ENCODE peak calls at places on chromosomes 6 and 20, in eight cellular contexts. D is sigmoid colon, U is H1, Y is ovary, X is SK-N-SH, M is transverse colon, T is stomach, V is K562. S is an unnamed sample.

GRCh38 chr6:106906227-106906626 is 68.3 kb downstream of the CD24 start:
- DNase-seq in D (no peak), U (no peak), Y (no peak), X (peak; percentile 39), M (no peak), T (no peak), V (no peak), S (no peak)

GRCh38 chr6:140542858-140543257 is 1168.4 kb upstream of the CITED2 start:
- DNase-seq in D (no peak), U (no peak), Y (no peak), X (no peak), M (no peak), T (no peak), V (no peak), S (no peak)

GRCh38 chr6:106512048-106512957 is 117.0 kb downstream of the RTN4IP1 start:
- DNase-seq in D (peak; percentile 82), U (no peak), Y (peak; percentile 62), X (peak; percentile 61), M (peak; percentile 92), T (peak; percentile 84), V (peak; percentile 16), S (peak; percentile 15)

GRCh38 chr6:114581293-114581692 is 238.5 kb upstream of the HS3ST5 start:
- DNase-seq in D (no peak), U (no peak), Y (no peak), X (no peak), M (no peak), T (no peak), V (no peak), S (no peak)

GRCh38 chr20:49769125-49769581 is 43.5 kb upstream of the SLC9A8 start:
- DNase-seq in D (no peak), U (no peak), Y (no peak), X (no peak), M (no peak), T (no peak), V (no peak), S (no peak)

GRCh38 chr6:150900049-150900448 is 34.5 kb downstream of the MTHFD1L start:
- DNase-seq in D (no peak), U (no peak), Y (no peak), X (no peak), M (no peak), T (no peak), V (peak; percentile 39), S (no peak)

GRCh38 chr20:2234788-2235187 is 61.0 kb upstream of the TGM3 start:
- DNase-seq in D (no peak), U (peak; percentile 25), Y (no peak), X (no peak), M (no peak), T (no peak), V (no peak), S (no peak)

GRCh38 chr6:3755637-3756515 is 4.4 kb upstream of the PXDC1 start:
- DNase-seq in D (no peak), U (no peak), Y (no peak), X (no peak), M (no peak), T (no peak), V (no peak), S (no peak)

GRCh38 chr6:131894735-131895424 is 56.3 kb downstream of the CCN2 start:
- DNase-seq in D (no peak), U (no peak), Y (no peak), X (no peak), M (peak; percentile 67), T (no peak), V (no peak), S (no peak)

GRCh38 chr6:45611502-45611901 is 233.8 kb upstream of the SUPT3H start:
- DNase-seq in D (no peak), U (no peak), Y (no peak), X (no peak), M (no peak), T (no peak), V (no peak), S (no peak)

GRCh38 chr6:87825865-87826264 is 123.8 kb upstream of the AKIRIN2 start:
- DNase-seq in D (no peak), U (no peak), Y (no peak), X (no peak), M (no peak), T (no peak), V (no peak), S (no peak)

GRCh38 chr6:75292522-75292921 is 7.9 kb upstream of the TMEM30A start:
- DNase-seq in D (no peak), U (no peak), Y (no peak), X (no peak), M (no peak), T (no peak), V (no peak), S (no peak)

GRCh38 chr6:106199998-106200397 is 113.9 kb downstream of the PRDM1 start:
- DNase-seq in D (no peak), U (no peak), Y (no peak), X (no peak), M (no peak), T (no peak), V (no peak), S (no peak)

GRCh38 chr6:96545882-96546281 is 17.0 kb upstream of the FHL5 start:
- DNase-seq in D (no peak), U (no peak), Y (no peak), X (no peak), M (no peak), T (no peak), V (no peak), S (no peak)

GRCh38 chr20:13821876-13822275 is 37.0 kb downstream of the NDUFAF5 start:
- DNase-seq in D (no peak), U (no peak), Y (no peak), X (no peak), M (no peak), T (no peak), V (no peak), S (no peak)

GRCh38 chr6:114096553-114097172 is 125.7 kb upstream of the HDAC2 start:
- DNase-seq in D (no peak), U (no peak), Y (no peak), X (peak; percentile 56), M (no peak), T (no peak), V (peak; percentile 50), S (peak; percentile 10)

GRCh38 chr6:134577998-134578397 is 260.1 kb upstream of the SGK1 start:
- DNase-seq in D (no peak), U (no peak), Y (no peak), X (no peak), M (no peak), T (no peak), V (no peak), S (no peak)

GRCh38 chr6:133741375-133741861 is 147.5 kb upstream of the TCF21 start:
- DNase-seq in D (no peak), U (no peak), Y (no peak), X (no peak), M (no peak), T (no peak), V (peak; percentile 17), S (peak; percentile 32)

GRCh38 chr6:143941852-143942627 is 66.0 kb downstream of the PLAGL1 start:
- DNase-seq in D (no peak), U (peak; percentile 81), Y (peak; percentile 58), X (peak; percentile 64), M (peak; percentile 69), T (peak; percentile 52), V (peak; percentile 86), S (no peak)

GRCh38 chr20:14116037-14116436 is 120.7 kb downstream of the MACROD2 start:
- DNase-seq in D (no peak), U (no peak), Y (no peak), X (no peak), M (no peak), T (no peak), V (no peak), S (no peak)

GRCh38 chr20:50289581-50289980 is 99.0 kb downstream of the CEBPB start:
- DNase-seq in D (no peak), U (no peak), Y (no peak), X (no peak), M (no peak), T (no peak), V (no peak), S (no peak)

GRCh38 chr20:47274449-47275108 is 81.9 kb downstream of the ZMYND8 start:
- DNase-seq in D (peak; percentile 14), U (no peak), Y (no peak), X (no peak), M (no peak), T (no peak), V (peak; percentile 40), S (peak; percentile 30)

DNA sequence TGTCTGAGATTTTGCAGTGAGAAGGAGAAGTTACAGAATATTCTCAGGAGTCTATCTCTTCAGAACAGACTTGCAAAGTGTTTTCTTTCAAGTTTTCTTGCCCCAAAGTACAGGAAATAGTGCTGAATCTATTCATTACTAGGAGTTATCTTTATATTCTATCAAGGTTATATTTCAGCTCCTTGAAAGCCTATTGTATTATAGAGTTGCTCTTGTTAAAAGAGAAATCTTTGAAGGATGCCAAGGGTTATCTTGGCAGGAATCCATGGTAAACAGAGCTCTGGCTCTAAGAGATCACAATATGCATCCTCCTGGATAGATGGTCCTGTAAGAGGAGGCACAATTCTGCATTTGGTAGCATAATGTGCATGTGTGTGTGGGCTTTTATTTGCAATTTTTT is 21.2 kb upstream of the SNRPB2 start:
- DNase-seq in D (no peak), U (no peak), Y (no peak), X (no peak), M (no peak), T (no peak), V (no peak), S (no peak)
- TF ChIP-seq EP300 in D (no peak), U (no peak), Y (no peak), X (no peak), M (no peak), T (no peak), V (no peak), S (no peak)

GRCh38 chr20:53925651-53926401 is 144.6 kb downstream of the BCAS1 start:
- DNase-seq in D (no peak), U (no peak), Y (no peak), X (no peak), M (peak; percentile 5), T (no peak), V (no peak), S (no peak)
- H3K4me3 ChIP-seq in D (no peak overlapping the region), U (no peak overlapping the region), Y (no peak overlapping the region), X (no peak overlapping the region), M (no peak overlapping the region), T (no peak overlapping the region), V (no peak overlapping the region), S (no peak overlapping the region)

DNA sequence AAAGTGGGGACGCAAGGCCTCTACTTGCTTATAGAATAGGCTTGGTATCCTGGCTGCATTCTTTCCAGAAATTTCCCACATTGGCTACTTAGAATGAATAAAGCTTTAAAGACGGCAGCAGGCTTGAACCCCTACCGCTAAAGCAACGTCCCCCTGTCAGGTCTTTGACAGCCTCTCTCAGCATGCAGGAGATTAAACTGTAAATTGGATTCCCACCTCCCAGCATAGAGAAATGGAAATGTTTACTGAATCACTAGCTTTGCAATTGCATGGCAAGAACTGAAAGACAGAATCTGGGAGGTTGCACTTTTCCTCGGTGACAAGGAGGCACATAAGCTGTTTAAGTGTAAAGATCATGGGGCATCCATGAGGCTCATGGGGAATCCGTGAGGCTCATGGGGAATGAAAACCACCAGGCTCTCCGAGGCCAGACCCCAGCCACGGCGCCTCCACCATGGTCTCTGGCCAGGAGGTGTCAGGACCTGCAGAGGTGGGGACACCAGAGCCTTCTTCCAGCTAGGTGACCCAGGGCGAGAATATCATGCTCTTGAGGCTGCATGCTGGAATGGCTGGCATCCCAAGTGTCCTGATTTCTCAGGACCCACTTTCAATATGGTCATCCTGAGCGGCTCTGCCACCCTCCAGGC is 10.3 kb downstream of the LEMD2 start:
- DNase-seq in D (no peak), U (no peak), Y (no peak), X (no peak), M (no peak), T (no peak), V (no peak), S (no peak)
- H3K36me3 ChIP-seq in D (peaks cover 76% of the 10 kb centered on the region), U (peaks cover 60% of the 10 kb centered on the region), Y (no peaks in the 10 kb centered on the region), X (peaks cover 85% of the 10 kb centered on the region), M (peaks cover 14% of the 10 kb centered on the region), T (peaks cover 100% of the 10 kb centered on the region), V (peaks cover 88% of the 10 kb centered on the region), S (peaks cover 11% of the 10 kb centered on the region)

GRCh38 chr20:57996465-57996864 is 232.0 kb downstream of the ANKRD60 start:
- DNase-seq in D (no peak), U (no peak), Y (no peak), X (no peak), M (no peak), T (no peak), V (no peak), S (no peak)
- TF ChIP-seq EP300 in D (no peak), U (no peak), Y (no peak), X (no peak), M (no peak), T (no peak), V (no peak), S (no peak)

S was measured in tibial nerve.